ENCODE peak calls at places on chromosomes 7 and 10, in eight cellular contexts. One of them, this sample, is unnamed.

GRCh38 chr7:116665447-116665996 is 6.5 kb upstream of the MET start:
- DNase-seq in gastrocnemius medialis: no peak
- DNase-seq in uterus: no peak
- DNase-seq in brain microvascular endothelial cell: no peak
- DNase-seq in AG04449: no peak
- DNase-seq in Panc1: no peak
- DNase-seq in foreskin fibroblast: no peak
- DNase-seq in AG09309: no peak
- DNase-seq in this sample: no peak

GRCh38 chr7:50857804-50858203 is 75.1 kb upstream of the GRB10 start:
- DNase-seq in brain microvascular endothelial cell: no peak
- DNase-seq in gastrocnemius medialis: no peak
- DNase-seq in Panc1: no peak
- DNase-seq in uterus: no peak
- DNase-seq in AG09309: no peak
- DNase-seq in AG04449: no peak
- DNase-seq in foreskin fibroblast: no peak
- DNase-seq in this sample: no peak

GRCh38 chr7:108452707-108453106 is 3.5 kb downstream of the NRCAM start:
- DNase-seq in uterus: no peak
- DNase-seq in gastrocnemius medialis: no peak
- DNase-seq in AG04449: no peak
- DNase-seq in AG09309: no peak
- DNase-seq in foreskin fibroblast: no peak
- DNase-seq in brain microvascular endothelial cell: peak; percentile 47
- DNase-seq in Panc1: peak; percentile 17
- DNase-seq in this sample: peak; percentile 32

GRCh38 chr10:127462643-127463295 is 86.3 kb upstream of the NPS start:
- DNase-seq in uterus: no peak
- DNase-seq in foreskin fibroblast: no peak
- DNase-seq in AG04449: no peak
- DNase-seq in Panc1: no peak
- DNase-seq in AG09309: no peak
- DNase-seq in gastrocnemius medialis: no peak
- DNase-seq in brain microvascular endothelial cell: no peak
- DNase-seq in this sample: no peak

GRCh38 chr10:32650246-32650655 is 204.3 kb downstream of the CCDC7 start:
- DNase-seq in Panc1: no peak
- DNase-seq in brain microvascular endothelial cell: no peak
- DNase-seq in gastrocnemius medialis: no peak
- DNase-seq in AG09309: peak; percentile 2
- DNase-seq in foreskin fibroblast: no peak
- DNase-seq in uterus: no peak
- DNase-seq in AG04449: no peak
- DNase-seq in this sample: no peak

GRCh38 chr10:34213193-34213804 is 601.8 kb downstream of the PARD3 start:
- DNase-seq in gastrocnemius medialis: no peak
- DNase-seq in brain microvascular endothelial cell: no peak
- DNase-seq in AG04449: no peak
- DNase-seq in AG09309: no peak
- DNase-seq in uterus: no peak
- DNase-seq in foreskin fibroblast: no peak
- DNase-seq in Panc1: no peak
- DNase-seq in this sample: no peak

GRCh38 chr7:78434281-78434680 is 635.7 kb downstream of the PHTF2 start:
- DNase-seq in brain microvascular endothelial cell: no peak
- DNase-seq in AG04449: no peak
- DNase-seq in AG09309: no peak
- DNase-seq in uterus: no peak
- DNase-seq in foreskin fibroblast: no peak
- DNase-seq in gastrocnemius medialis: no peak
- DNase-seq in Panc1: no peak
- DNase-seq in this sample: no peak

GRCh38 chr10:36542493-36542892 is 582.9 kb upstream of the ANKRD30A start:
- DNase-seq in AG09309: peak; percentile 40
- DNase-seq in uterus: no peak
- DNase-seq in brain microvascular endothelial cell: no peak
- DNase-seq in gastrocnemius medialis: no peak
- DNase-seq in Panc1: no peak
- DNase-seq in AG04449: no peak
- DNase-seq in foreskin fibroblast: peak; percentile 0
- DNase-seq in this sample: no peak

GRCh38 chr7:19269301-19269700 is 124.1 kb upstream of the FERD3L start:
- DNase-seq in uterus: no peak
- DNase-seq in brain microvascular endothelial cell: no peak
- DNase-seq in AG09309: no peak
- DNase-seq in Panc1: no peak
- DNase-seq in AG04449: no peak
- DNase-seq in foreskin fibroblast: no peak
- DNase-seq in gastrocnemius medialis: no peak
- DNase-seq in this sample: no peak

GRCh38 chr10:69224862-69225657 is 4.9 kb downstream of the HKDC1 start:
- DNase-seq in gastrocnemius medialis: no peak
- DNase-seq in uterus: no peak
- DNase-seq in AG09309: no peak
- DNase-seq in Panc1: no peak
- DNase-seq in foreskin fibroblast: no peak
- DNase-seq in brain microvascular endothelial cell: no peak
- DNase-seq in AG04449: no peak
- DNase-seq in this sample: no peak

GRCh38 chr10:8056891-8057331 is 2.4 kb downstream of the GATA3 start:
- DNase-seq in AG09309: no peak
- DNase-seq in uterus: no peak
- DNase-seq in brain microvascular endothelial cell: no peak
- DNase-seq in Panc1: no peak
- DNase-seq in foreskin fibroblast: no peak
- DNase-seq in gastrocnemius medialis: no peak
- DNase-seq in AG04449: no peak
- DNase-seq in this sample: no peak

GRCh38 chr7:100914208-100914878 is 18.7 kb upstream of the ACHE start:
- DNase-seq in foreskin fibroblast: no peak
- DNase-seq in Panc1: no peak
- DNase-seq in uterus: no peak
- DNase-seq in gastrocnemius medialis: no peak
- DNase-seq in brain microvascular endothelial cell: no peak
- DNase-seq in AG04449: no peak
- DNase-seq in AG09309: no peak
- DNase-seq in this sample: no peak

GRCh38 chr7:44796034-44796503 is 412 bp upstream of the PPIA start:
- DNase-seq in brain microvascular endothelial cell: no peak
- DNase-seq in foreskin fibroblast: peak; percentile 31
- DNase-seq in Panc1: no peak
- DNase-seq in AG09309: no peak
- DNase-seq in uterus: no peak
- DNase-seq in gastrocnemius medialis: no peak
- DNase-seq in AG04449: no peak
- DNase-seq in this sample: peak; percentile 43

GRCh38 chr7:156222611-156223010 is 410.3 kb upstream of the SHH start:
- DNase-seq in Panc1: no peak
- DNase-seq in uterus: no peak
- DNase-seq in foreskin fibroblast: no peak
- DNase-seq in brain microvascular endothelial cell: no peak
- DNase-seq in gastrocnemius medialis: no peak
- DNase-seq in AG09309: no peak
- DNase-seq in AG04449: no peak
- DNase-seq in this sample: no peak

GRCh38 chr7:158864507-158864820 is 8.1 kb downstream of the DYNC2I1 start:
- DNase-seq in gastrocnemius medialis: no peak
- DNase-seq in uterus: no peak
- DNase-seq in AG09309: no peak
- DNase-seq in Panc1: no peak
- DNase-seq in brain microvascular endothelial cell: no peak
- DNase-seq in foreskin fibroblast: no peak
- DNase-seq in AG04449: no peak
- DNase-seq in this sample: no peak

GRCh38 chr7:158860394-158860793 is 4.0 kb downstream of the DYNC2I1 start:
- DNase-seq in uterus: no peak
- DNase-seq in Panc1: no peak
- DNase-seq in AG09309: no peak
- DNase-seq in AG04449: no peak
- DNase-seq in brain microvascular endothelial cell: no peak
- DNase-seq in gastrocnemius medialis: no peak
- DNase-seq in foreskin fibroblast: no peak
- DNase-seq in this sample: no peak

GRCh38 chr7:158861004-158861787 is 4.8 kb downstream of the DYNC2I1 start:
- DNase-seq in AG09309: no peak
- DNase-seq in Panc1: no peak
- DNase-seq in uterus: no peak
- DNase-seq in gastrocnemius medialis: no peak
- DNase-seq in AG04449: no peak
- DNase-seq in brain microvascular endothelial cell: no peak
- DNase-seq in foreskin fibroblast: no peak
- DNase-seq in this sample: no peak

GRCh38 chr7:158863611-158864506 is 7.5 kb downstream of the DYNC2I1 start:
- DNase-seq in AG09309: peak; percentile 57
- DNase-seq in uterus: peak; percentile 79
- DNase-seq in Panc1: no peak
- DNase-seq in gastrocnemius medialis: peak; percentile 90
- DNase-seq in brain microvascular endothelial cell: peak; percentile 70
- DNase-seq in foreskin fibroblast: peak; percentile 83
- DNase-seq in AG04449: peak; percentile 78
- DNase-seq in this sample: peak; percentile 64

GRCh38 chr7:158861936-158862704 is 5.8 kb downstream of the DYNC2I1 start:
- DNase-seq in AG04449: no peak
- DNase-seq in brain microvascular endothelial cell: no peak
- DNase-seq in uterus: no peak
- DNase-seq in Panc1: no peak
- DNase-seq in AG09309: no peak
- DNase-seq in gastrocnemius medialis: no peak
- DNase-seq in foreskin fibroblast: no peak
- DNase-seq in this sample: no peak
- TF ChIP-seq CTCF in AG04449: no peak
- TF ChIP-seq CTCF in brain microvascular endothelial cell: no peak
- TF ChIP-seq CTCF in uterus: no peak
- TF ChIP-seq CTCF in Panc1: no peak
- TF ChIP-seq CTCF in AG09309: no peak
- TF ChIP-seq CTCF in gastrocnemius medialis: no peak
- TF ChIP-seq CTCF in foreskin fibroblast: no peak
- TF ChIP-seq CTCF in this sample: no peak

DNA sequence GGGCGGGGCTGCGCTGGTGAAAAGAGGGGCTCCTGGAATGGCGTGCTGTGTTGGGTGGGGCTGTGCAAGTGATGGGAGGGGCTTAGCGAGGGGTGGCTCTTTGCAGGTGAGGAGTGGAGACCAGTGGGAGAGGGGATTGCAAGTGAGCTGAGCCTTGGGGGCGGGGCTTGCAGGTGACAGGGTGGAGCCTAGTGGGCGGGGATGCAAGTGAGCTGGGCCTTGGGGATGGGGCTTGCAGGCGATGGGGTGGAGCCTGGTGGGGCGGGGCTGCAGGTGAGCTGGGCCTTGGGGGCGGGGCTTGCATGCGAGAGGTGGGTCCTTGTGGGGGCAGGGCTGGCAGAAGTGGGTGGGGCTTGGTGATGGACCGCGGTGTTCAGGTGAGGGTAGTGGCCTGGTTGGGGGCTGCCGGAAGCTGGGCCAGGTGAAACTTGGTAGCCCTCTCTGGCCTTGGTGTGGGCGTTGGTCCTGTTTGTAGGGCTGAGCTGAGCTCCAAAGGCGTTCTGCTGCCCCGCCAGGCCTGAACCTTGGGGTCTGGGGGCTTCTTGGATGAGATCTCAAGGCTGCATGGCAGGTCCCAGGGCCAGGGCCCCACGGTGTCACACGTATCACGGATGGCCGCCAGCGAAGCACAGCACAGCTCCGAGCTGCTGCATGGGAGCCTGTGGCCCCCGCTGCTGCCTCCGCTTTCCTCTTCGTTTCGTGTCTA is 744 bp upstream of the PITRM1 start:
- DNase-seq in foreskin fibroblast: no peak
- DNase-seq in brain microvascular endothelial cell: no peak
- DNase-seq in gastrocnemius medialis: no peak
- DNase-seq in Panc1: no peak
- DNase-seq in AG09309: no peak
- DNase-seq in AG04449: no peak
- DNase-seq in uterus: no peak
- DNase-seq in this sample: no peak
- H3K4me3 ChIP-seq in foreskin fibroblast: peak overlapping the region; percentile 40
- H3K4me3 ChIP-seq in brain microvascular endothelial cell: peak overlapping the region; percentile 53
- H3K4me3 ChIP-seq in gastrocnemius medialis: peak overlapping the region; percentile 90
- H3K4me3 ChIP-seq in Panc1: peak overlapping the region; percentile 39
- H3K4me3 ChIP-seq in AG09309: peak overlapping the region; percentile 45
- H3K4me3 ChIP-seq in AG04449: peak overlapping the region; percentile 58
- H3K4me3 ChIP-seq in uterus: peak overlapping the region; percentile 71
- H3K4me3 ChIP-seq in this sample: peak overlapping the region; percentile 47

DNA sequence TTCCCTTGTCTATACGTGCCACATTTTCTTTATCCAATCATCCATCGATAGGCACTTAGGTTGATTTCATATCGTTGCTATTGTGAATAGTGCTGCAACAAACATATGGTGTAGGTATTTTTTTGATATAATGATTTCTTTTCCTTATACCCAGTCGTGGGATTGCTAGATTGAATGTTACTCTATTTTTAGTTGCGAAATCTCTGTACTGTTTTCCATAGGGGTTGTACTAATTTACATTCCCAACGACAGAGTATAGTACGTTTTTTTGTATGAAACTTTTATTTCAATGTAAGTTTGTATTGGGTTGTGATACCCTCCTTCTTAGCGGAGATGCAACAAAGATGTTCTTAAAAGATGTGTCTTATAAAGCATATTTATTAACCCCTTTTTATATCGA is 30.0 kb downstream of the AKR1B1 start:
- DNase-seq in gastrocnemius medialis: no peak
- DNase-seq in uterus: no peak
- DNase-seq in AG04449: no peak
- DNase-seq in foreskin fibroblast: no peak
- DNase-seq in Panc1: no peak
- DNase-seq in AG09309: no peak
- DNase-seq in brain microvascular endothelial cell: no peak
- DNase-seq in this sample: no peak
- TF ChIP-seq CTCF in gastrocnemius medialis: no peak
- TF ChIP-seq CTCF in uterus: no peak
- TF ChIP-seq CTCF in AG04449: no peak
- TF ChIP-seq CTCF in foreskin fibroblast: no peak
- TF ChIP-seq CTCF in Panc1: no peak
- TF ChIP-seq CTCF in AG09309: no peak
- TF ChIP-seq CTCF in brain microvascular endothelial cell: no peak
- TF ChIP-seq CTCF in this sample: no peak

DNA sequence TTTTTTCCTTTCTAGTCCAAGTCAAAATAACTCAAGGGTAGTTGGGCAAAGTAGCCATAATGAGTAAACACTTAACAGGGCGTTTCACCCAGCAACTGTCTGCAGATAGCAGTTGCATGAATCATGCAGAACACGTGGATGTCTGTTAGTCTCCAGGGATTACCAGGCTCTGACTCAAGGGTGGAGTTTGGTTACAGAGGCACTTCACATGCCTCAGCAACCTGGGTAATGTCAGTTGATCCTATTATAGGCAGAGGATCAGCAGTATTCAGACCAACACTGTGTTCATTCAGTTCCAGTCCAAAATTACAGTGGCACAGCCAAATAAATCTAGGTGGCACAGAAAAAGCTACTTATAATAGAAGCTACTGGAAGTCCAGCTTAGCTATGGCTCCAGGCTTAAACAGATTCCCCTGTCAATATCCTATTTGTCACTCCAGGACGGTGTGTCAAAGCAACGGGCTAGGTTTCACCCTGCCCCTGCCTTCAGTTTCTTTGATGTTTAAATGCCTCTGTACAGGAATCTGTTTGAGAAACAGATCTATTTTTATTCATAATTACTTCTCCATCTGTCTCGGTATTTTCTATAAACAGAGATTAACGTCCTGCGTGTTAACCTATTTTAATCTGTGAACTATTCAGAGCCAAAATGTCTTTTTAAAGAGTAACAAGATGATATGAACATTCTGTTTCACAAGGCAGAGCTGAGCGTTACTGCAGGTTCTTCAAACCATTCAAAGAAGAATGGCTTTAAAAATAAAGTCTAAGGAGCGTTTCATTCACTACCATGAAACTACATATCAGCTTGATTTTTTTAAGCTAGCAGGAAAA is 162.6 kb upstream of the AKR1E2 start:
- DNase-seq in AG04449: peak; percentile 96
- DNase-seq in uterus: peak; percentile 89
- DNase-seq in foreskin fibroblast: peak; percentile 98
- DNase-seq in brain microvascular endothelial cell: peak; percentile 98
- DNase-seq in AG09309: peak; percentile 98
- DNase-seq in gastrocnemius medialis: peak; percentile 95
- DNase-seq in Panc1: peak; percentile 94
- DNase-seq in this sample: peak; percentile 99
- H3K4me3 ChIP-seq in AG04449: no peak overlapping the region
- H3K4me3 ChIP-seq in uterus: no peak overlapping the region
- H3K4me3 ChIP-seq in foreskin fibroblast: no peak overlapping the region
- H3K4me3 ChIP-seq in brain microvascular endothelial cell: no peak overlapping the region
- H3K4me3 ChIP-seq in AG09309: no peak overlapping the region
- H3K4me3 ChIP-seq in gastrocnemius medialis: peak overlapping the region; percentile 22
- H3K4me3 ChIP-seq in Panc1: no peak overlapping the region
- H3K4me3 ChIP-seq in this sample: no peak overlapping the region